ENCODE peak calls at places on chromosomes 1 and 21, in six cellular contexts. One of them, this sample, is unnamed.

GRCh38 chr1:78370779-78371482 is 119.8 kb upstream of the PTGFR start:
- DNase-seq in sigmoid colon: no peak
- DNase-seq in lower leg skin: no peak
- DNase-seq in prostate gland: no peak
- DNase-seq in uterus: no peak
- DNase-seq in adrenal gland: no peak
- DNase-seq in this sample: no peak

GRCh38 chr1:34845131-34845901 is 14.2 kb downstream of the SMIM12 start:
- DNase-seq in sigmoid colon: peak
- DNase-seq in lower leg skin: no peak
- DNase-seq in prostate gland: no peak
- DNase-seq in uterus: no peak
- DNase-seq in adrenal gland: no peak
- DNase-seq in this sample: no peak

GRCh38 chr21:43975469-43976098 is 36.5 kb upstream of the TRAPPC10 start:
- DNase-seq in sigmoid colon: peak
- DNase-seq in lower leg skin: peak
- DNase-seq in prostate gland: peak
- DNase-seq in uterus: peak
- DNase-seq in adrenal gland: peak
- DNase-seq in this sample: peak

GRCh38 chr1:116665001-116665400 is 2.5 kb downstream of the IGSF3 start:
- DNase-seq in sigmoid colon: no peak
- DNase-seq in lower leg skin: no peak
- DNase-seq in prostate gland: no peak
- DNase-seq in uterus: no peak
- DNase-seq in adrenal gland: no peak
- DNase-seq in this sample: no peak

GRCh38 chr1:163144418-163144817 is 58.3 kb downstream of the RGS5 start:
- DNase-seq in sigmoid colon: no peak
- DNase-seq in lower leg skin: no peak
- DNase-seq in prostate gland: no peak
- DNase-seq in uterus: no peak
- DNase-seq in adrenal gland: no peak
- DNase-seq in this sample: no peak

GRCh38 chr1:30173560-30173959 is 549.8 kb downstream of the MATN1 start:
- DNase-seq in sigmoid colon: no peak
- DNase-seq in lower leg skin: no peak
- DNase-seq in prostate gland: no peak
- DNase-seq in uterus: no peak
- DNase-seq in adrenal gland: no peak
- DNase-seq in this sample: no peak

GRCh38 chr1:53016705-53017104 is 45.3 kb upstream of the PODN start:
- DNase-seq in sigmoid colon: no peak
- DNase-seq in lower leg skin: no peak
- DNase-seq in prostate gland: no peak
- DNase-seq in uterus: no peak
- DNase-seq in adrenal gland: no peak
- DNase-seq in this sample: no peak

GRCh38 chr1:108803548-108803947 is 53.3 kb downstream of the AKNAD1 start:
- DNase-seq in sigmoid colon: no peak
- DNase-seq in lower leg skin: no peak
- DNase-seq in prostate gland: no peak
- DNase-seq in uterus: no peak
- DNase-seq in adrenal gland: no peak
- DNase-seq in this sample: no peak

GRCh38 chr1:223729906-223730305 is 17.6 kb downstream of the CAPN2 start:
- DNase-seq in sigmoid colon: no peak
- DNase-seq in lower leg skin: no peak
- DNase-seq in prostate gland: no peak
- DNase-seq in uterus: no peak
- DNase-seq in adrenal gland: no peak
- DNase-seq in this sample: no peak

GRCh38 chr1:3864884-3865283 is 7.6 kb downstream of the DFFB start:
- DNase-seq in sigmoid colon: no peak
- DNase-seq in lower leg skin: no peak
- DNase-seq in prostate gland: no peak
- DNase-seq in uterus: no peak
- DNase-seq in adrenal gland: no peak
- DNase-seq in this sample: no peak

GRCh38 chr1:208235983-208236761 is 8.0 kb downstream of the PLXNA2 start:
- DNase-seq in sigmoid colon: peak
- DNase-seq in lower leg skin: no peak
- DNase-seq in prostate gland: no peak
- DNase-seq in uterus: peak
- DNase-seq in adrenal gland: no peak
- DNase-seq in this sample: peak

GRCh38 chr1:10917513-10918454 is 94.7 kb upstream of the TARDBP start:
- DNase-seq in sigmoid colon: no peak
- DNase-seq in lower leg skin: no peak
- DNase-seq in prostate gland: no peak
- DNase-seq in uterus: no peak
- DNase-seq in adrenal gland: no peak
- DNase-seq in this sample: no peak

GRCh38 chr1:101739826-101740330 is 256.8 kb downstream of the OLFM3 start:
- DNase-seq in sigmoid colon: no peak
- DNase-seq in lower leg skin: no peak
- DNase-seq in prostate gland: no peak
- DNase-seq in uterus: no peak
- DNase-seq in adrenal gland: no peak
- DNase-seq in this sample: no peak

GRCh38 chr1:53967409-53968124 is 21.4 kb downstream of the LRRC42 start:
- DNase-seq in sigmoid colon: no peak
- DNase-seq in lower leg skin: no peak
- DNase-seq in prostate gland: no peak
- DNase-seq in uterus: no peak
- DNase-seq in adrenal gland: no peak
- DNase-seq in this sample: no peak

GRCh38 chr1:99685516-99686180 is 39.7 kb downstream of the PALMD start:
- DNase-seq in sigmoid colon: peak
- DNase-seq in lower leg skin: peak
- DNase-seq in prostate gland: peak
- DNase-seq in uterus: peak
- DNase-seq in adrenal gland: peak
- DNase-seq in this sample: peak
- TF ChIP-seq POLR2A in sigmoid colon: no peak
- TF ChIP-seq POLR2A in lower leg skin: no peak
- TF ChIP-seq POLR2A in prostate gland: no peak
- TF ChIP-seq POLR2A in uterus: no peak
- TF ChIP-seq POLR2A in adrenal gland: no peak
- TF ChIP-seq POLR2A in this sample: no peak

GRCh38 chr1:165887877-165888551 is 60.6 kb downstream of the UCK2 start:
- DNase-seq in sigmoid colon: no peak
- DNase-seq in lower leg skin: no peak
- DNase-seq in prostate gland: peak
- DNase-seq in uterus: no peak
- DNase-seq in adrenal gland: no peak
- DNase-seq in this sample: peak
- TF ChIP-seq POLR2A in sigmoid colon: no peak
- TF ChIP-seq POLR2A in lower leg skin: no peak
- TF ChIP-seq POLR2A in prostate gland: no peak
- TF ChIP-seq POLR2A in uterus: no peak
- TF ChIP-seq POLR2A in adrenal gland: no peak
- TF ChIP-seq POLR2A in this sample: no peak

GRCh38 chr1:1347026-1347595 is 2.1 kb downstream of the DVL1 start:
- DNase-seq in sigmoid colon: no peak
- DNase-seq in lower leg skin: no peak
- DNase-seq in prostate gland: no peak
- DNase-seq in uterus: no peak
- DNase-seq in adrenal gland: no peak
- DNase-seq in this sample: no peak

GRCh38 chr1:1347663-1348419 is 1.4 kb downstream of the DVL1 start:
- DNase-seq in sigmoid colon: no peak
- DNase-seq in lower leg skin: no peak
- DNase-seq in prostate gland: no peak
- DNase-seq in uterus: no peak
- DNase-seq in adrenal gland: peak
- DNase-seq in this sample: peak

GRCh38 chr1:1348420-1349255 is 580 bp downstream of the DVL1 start:
- DNase-seq in sigmoid colon: no peak
- DNase-seq in lower leg skin: no peak
- DNase-seq in prostate gland: no peak
- DNase-seq in uterus: no peak
- DNase-seq in adrenal gland: no peak
- DNase-seq in this sample: peak

GRCh38 chr1:1351511-1352427 is 2.6 kb upstream of the DVL1 start:
- DNase-seq in sigmoid colon: peak
- DNase-seq in lower leg skin: no peak
- DNase-seq in prostate gland: no peak
- DNase-seq in uterus: peak
- DNase-seq in adrenal gland: no peak
- DNase-seq in this sample: no peak

GRCh38 chr1:1349256-1350012 is at the start of gene DVL1:
- DNase-seq in sigmoid colon: peak
- DNase-seq in lower leg skin: no peak
- DNase-seq in prostate gland: peak
- DNase-seq in uterus: peak
- DNase-seq in adrenal gland: no peak
- DNase-seq in this sample: peak
- TF ChIP-seq POLR2A in sigmoid colon: no peak
- TF ChIP-seq POLR2A in lower leg skin: no peak
- TF ChIP-seq POLR2A in prostate gland: peak
- TF ChIP-seq POLR2A in uterus: peak
- TF ChIP-seq POLR2A in adrenal gland: peak
- TF ChIP-seq POLR2A in this sample: no peak

GRCh38 chr1:229993894-229994293 is 73.1 kb upstream of the GALNT2 start:
- DNase-seq in sigmoid colon: no peak
- DNase-seq in lower leg skin: no peak
- DNase-seq in prostate gland: no peak
- DNase-seq in uterus: no peak
- DNase-seq in adrenal gland: no peak
- DNase-seq in this sample: no peak

GRCh38 chr1:229993060-229993459 is 74.0 kb upstream of the GALNT2 start:
- DNase-seq in sigmoid colon: no peak
- DNase-seq in lower leg skin: no peak
- DNase-seq in prostate gland: no peak
- DNase-seq in uterus: no peak
- DNase-seq in adrenal gland: no peak
- DNase-seq in this sample: no peak

GRCh38 chr1:229991104-229991513 is 75.9 kb upstream of the GALNT2 start:
- DNase-seq in sigmoid colon: no peak
- DNase-seq in lower leg skin: no peak
- DNase-seq in prostate gland: no peak
- DNase-seq in uterus: no peak
- DNase-seq in adrenal gland: no peak
- DNase-seq in this sample: no peak

GRCh38 chr1:229990326-229990725 is 76.7 kb upstream of the GALNT2 start:
- DNase-seq in sigmoid colon: no peak
- DNase-seq in lower leg skin: no peak
- DNase-seq in prostate gland: no peak
- DNase-seq in uterus: no peak
- DNase-seq in adrenal gland: no peak
- DNase-seq in this sample: no peak

DNA sequence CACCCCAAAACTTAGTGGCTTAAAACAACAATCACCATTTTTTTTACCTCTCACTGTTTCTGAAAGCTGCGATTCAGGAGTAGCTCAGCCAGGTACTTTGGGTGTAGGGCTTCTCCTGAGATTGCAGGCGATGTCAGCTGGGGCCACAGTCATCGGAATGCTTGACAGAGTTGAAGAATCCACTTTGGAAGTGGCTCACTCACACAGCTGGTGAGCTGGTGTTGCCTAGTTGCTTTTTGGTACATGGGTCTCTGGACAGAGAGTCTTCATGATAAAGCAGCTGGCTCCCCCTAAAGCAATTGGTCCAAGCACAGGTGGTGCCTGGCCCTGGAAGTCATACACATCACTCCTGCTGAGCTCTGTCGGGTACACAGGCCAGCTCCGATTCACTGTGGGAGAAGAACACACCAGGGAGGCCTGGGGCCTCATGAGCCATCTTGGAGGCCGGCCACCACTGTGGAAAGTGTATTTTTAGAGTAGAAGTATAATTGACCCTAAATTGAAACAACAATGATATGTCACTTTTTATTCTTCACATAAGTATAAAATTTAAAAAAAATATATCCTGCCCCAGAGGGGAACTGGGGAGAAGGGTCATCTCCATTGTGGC is 75.2 kb upstream of the GALNT2 start:
- DNase-seq in sigmoid colon: no peak
- DNase-seq in lower leg skin: peak
- DNase-seq in prostate gland: no peak
- DNase-seq in uterus: no peak
- DNase-seq in adrenal gland: no peak
- DNase-seq in this sample: no peak
- TF ChIP-seq POLR2A in sigmoid colon: no peak
- TF ChIP-seq POLR2A in lower leg skin: no peak
- TF ChIP-seq POLR2A in prostate gland: no peak
- TF ChIP-seq POLR2A in uterus: no peak
- TF ChIP-seq POLR2A in adrenal gland: no peak
- TF ChIP-seq POLR2A in this sample: no peak

GRCh38 chr1:155070721-155071556 is 7.4 kb downstream of the EFNA4 start:
- DNase-seq in sigmoid colon: peak
- DNase-seq in lower leg skin: peak
- DNase-seq in prostate gland: peak
- DNase-seq in uterus: peak
- DNase-seq in adrenal gland: peak
- DNase-seq in this sample: peak
- TF ChIP-seq POLR2A in sigmoid colon: no peak
- TF ChIP-seq POLR2A in lower leg skin: no peak
- TF ChIP-seq POLR2A in prostate gland: no peak
- TF ChIP-seq POLR2A in uterus: no peak
- TF ChIP-seq POLR2A in adrenal gland: no peak
- TF ChIP-seq POLR2A in this sample: no peak

DNA sequence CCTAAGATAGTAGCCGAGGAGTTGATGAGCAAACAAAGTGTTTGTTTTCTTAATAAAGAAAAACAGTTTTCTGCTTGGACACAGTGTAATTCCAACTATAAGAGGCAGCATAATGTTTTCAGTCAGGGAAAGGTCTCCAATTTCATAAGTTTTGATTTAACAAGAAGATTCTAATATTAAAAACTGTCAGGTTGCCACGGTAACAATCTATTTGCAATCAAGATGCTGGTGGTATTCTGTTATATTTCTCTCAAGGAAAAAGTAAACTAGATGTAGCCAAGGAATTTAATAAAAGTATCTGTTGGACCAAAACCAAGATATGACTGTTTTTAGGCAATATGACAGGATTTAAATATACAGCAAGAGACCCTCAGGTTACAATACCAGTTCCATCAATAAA is 211.7 kb downstream of the SMYD3 start:
- DNase-seq in sigmoid colon: no peak
- DNase-seq in lower leg skin: no peak
- DNase-seq in prostate gland: no peak
- DNase-seq in uterus: no peak
- DNase-seq in adrenal gland: no peak
- DNase-seq in this sample: no peak
- TF ChIP-seq POLR2A in sigmoid colon: no peak
- TF ChIP-seq POLR2A in lower leg skin: no peak
- TF ChIP-seq POLR2A in prostate gland: no peak
- TF ChIP-seq POLR2A in uterus: no peak
- TF ChIP-seq POLR2A in adrenal gland: no peak
- TF ChIP-seq POLR2A in this sample: no peak

This sample was measured in thyroid gland.